ENCODE peak calls at places on chromosomes 1 and 21, in nine cellular contexts. D, W, O, I, S, Q, H, B and Y are unnamed samples.

GRCh38 chr1:23664837-23665795 is 26.5 kb upstream of the RPL11 start:
- DNase-seq in W (no peak), D (no peak), B (peak), S (peak), H (peak), O (peak), Q (no peak), I (no peak), Y (peak)

GRCh38 chr1:36557041-36558000 is 74.6 kb upstream of the CSF3R start:
- DNase-seq in I (no peak), O (no peak), H (no peak), W (no peak), B (no peak), S (no peak), D (no peak), Q (no peak), Y (no peak)

GRCh38 chr1:69568435-69569280 is 936 bp downstream of the LRRC7 start:
- DNase-seq in S (no peak), I (no peak), O (no peak), W (no peak), Q (no peak), H (peak), B (peak), D (no peak), Y (no peak)

GRCh38 chr1:14614326-14614725 is 15.8 kb downstream of the KAZN start:
- DNase-seq in W (no peak), S (no peak), D (no peak), I (no peak), Q (no peak), B (no peak), H (no peak), O (no peak), Y (no peak)

GRCh38 chr1:183194527-183195145 is 8.6 kb downstream of the LAMC2 start:
- DNase-seq in B (no peak), S (no peak), O (no peak), Q (no peak), H (no peak), W (no peak), I (no peak), D (no peak), Y (peak)

GRCh38 chr1:212718499-212718898 is 18.9 kb upstream of the BATF3 start:
- DNase-seq in Q (no peak), D (no peak), S (no peak), W (no peak), I (no peak), B (peak), O (peak), H (no peak), Y (no peak)

GRCh38 chr1:191388283-191388682 is 770.0 kb upstream of the RGS18 start:
- DNase-seq in O (no peak), W (no peak), S (no peak), D (no peak), B (no peak), Q (no peak), H (no peak), I (no peak), Y (no peak)

GRCh38 chr1:193537266-193538003 is 351.0 kb upstream of the B3GALT2 start:
- DNase-seq in S (peak), W (no peak), H (no peak), Q (peak), B (no peak), O (no peak), I (no peak), D (no peak), Y (peak)

GRCh38 chr1:221089273-221089672 is 210.0 kb downstream of the HLX start:
- DNase-seq in H (no peak), S (no peak), Q (no peak), I (no peak), W (no peak), D (peak), B (peak), O (no peak), Y (no peak)

GRCh38 chr1:64097859-64098258 is 105.6 kb upstream of the UBE2U start:
- DNase-seq in D (no peak), W (no peak), S (no peak), B (no peak), Q (no peak), O (no peak), H (no peak), I (no peak), Y (no peak)

GRCh38 chr1:156276966-156277381 is 5.7 kb downstream of the SMG5 start:
- DNase-seq in H (no peak), S (no peak), D (no peak), I (no peak), W (no peak), Q (no peak), O (peak), B (peak), Y (no peak)

GRCh38 chr1:232192781-232193450 is 437.0 kb downstream of the SIPA1L2 start:
- DNase-seq in W (no peak), B (no peak), S (no peak), Q (no peak), I (no peak), O (peak), H (peak), D (no peak), Y (no peak)

GRCh38 chr1:55143686-55144085 is 71.5 kb downstream of the USP24 start:
- DNase-seq in O (no peak), B (no peak), W (no peak), I (no peak), Q (no peak), H (peak), S (no peak), D (no peak), Y (peak)

GRCh38 chr1:65577278-65577677 is 156.8 kb downstream of the LEPR start:
- DNase-seq in O (no peak), S (no peak), I (no peak), B (no peak), Q (no peak), W (no peak), D (no peak), H (no peak), Y (no peak)

GRCh38 chr1:9920606-9921005 is 10.5 kb upstream of the CTNNBIP1 start:
- DNase-seq in S (no peak), H (no peak), B (no peak), W (no peak), Q (no peak), O (no peak), I (no peak), D (no peak), Y (no peak)

GRCh38 chr1:27508139-27508665 is 18.2 kb upstream of the WASF2 start:
- DNase-seq in S (no peak), Q (no peak), W (no peak), B (no peak), H (peak), D (no peak), O (no peak), I (no peak), Y (peak)

GRCh38 chr21:14414932-14415508 is 32.1 kb upstream of the HSPA13 start:
- DNase-seq in W (no peak), H (no peak), I (no peak), O (no peak), B (no peak), S (no peak), Q (no peak), D (no peak), Y (no peak)

GRCh38 chr21:42153746-42154145 is 65.2 kb upstream of the ABCG1 start:
- DNase-seq in O (no peak), D (no peak), W (no peak), B (no peak), Q (no peak), I (no peak), H (no peak), S (no peak), Y (no peak)

GRCh38 chr1:54464477-54465146 is 58.4 kb upstream of the SSBP3 start:
- DNase-seq in W (no peak), S (no peak), D (no peak), Q (no peak), B (no peak), H (no peak), I (no peak), O (no peak), Y (peak)

GRCh38 chr1:46041974-46042373 is 90.5 kb downstream of the PIK3R3 start:
- DNase-seq in I (no peak), D (no peak), Q (no peak), W (no peak), H (no peak), B (peak), O (no peak), S (no peak), Y (peak)

GRCh38 chr1:173255214-173255813 is 48.2 kb upstream of the TNFSF4 start:
- DNase-seq in W (no peak), S (no peak), D (no peak), Q (no peak), H (peak), O (peak), B (peak), I (no peak), Y (peak)

GRCh38 chr1:7136166-7136953 is 351.1 kb downstream of the CAMTA1 start:
- DNase-seq in W (no peak), S (no peak), I (no peak), O (no peak), D (peak), Q (no peak), B (no peak), H (no peak), Y (no peak)

GRCh38 chr1:81650741-81651140 is 150.0 kb upstream of the ADGRL2 start:
- DNase-seq in B (no peak), O (no peak), S (no peak), I (no peak), D (no peak), H (no peak), W (no peak), Q (no peak), Y (peak)

GRCh38 chr1:165443539-165444289 is 1.2 kb downstream of the RXRG start:
- DNase-seq in O (no peak), B (no peak), Q (no peak), S (no peak), H (no peak), W (no peak), D (no peak), I (peak), Y (no peak)

GRCh38 chr21:33362044-33362555 is 37.3 kb downstream of the IFNAR1 start:
- DNase-seq in W (no peak), S (no peak), H (no peak), D (no peak), O (no peak), B (no peak), I (no peak), Q (no peak), Y (peak)

GRCh38 chr1:158095737-158096335 is 84.9 kb upstream of the CD1D start:
- DNase-seq in H (no peak), W (peak), I (no peak), S (no peak), D (no peak), B (peak), Q (no peak), O (peak), Y (peak)

GRCh38 chr21:18840239-18840638 is 436.7 kb upstream of the TMPRSS15 start:
- DNase-seq in S (no peak), B (no peak), D (peak), Q (no peak), H (no peak), O (peak), I (no peak), W (no peak), Y (peak)

GRCh38 chr1:151833172-151833571 is 1.6 kb upstream of the RORC start:
- DNase-seq in O (no peak), D (no peak), Q (no peak), I (no peak), S (no peak), W (no peak), H (no peak), B (no peak), Y (no peak)

GRCh38 chr1:103160281-103160680 is 52.0 kb upstream of the COL11A1 start:
- DNase-seq in I (no peak), D (peak), B (no peak), S (no peak), O (no peak), Q (no peak), H (no peak), W (no peak), Y (no peak)

GRCh38 chr1:160607051-160608032 is 28.0 kb upstream of the CD84 start:
- DNase-seq in D (peak), O (peak), I (no peak), B (peak), Q (no peak), W (peak), H (peak), S (no peak), Y (peak)

GRCh38 chr1:236287757-236288619 is 6.2 kb upstream of the ERO1B start:
- DNase-seq in B (no peak), O (peak), W (peak), S (no peak), I (no peak), H (no peak), D (no peak), Q (no peak), Y (no peak)

GRCh38 chr1:209808059-209808494 is 2.1 kb upstream of the IRF6 start:
- DNase-seq in B (peak), S (no peak), W (peak), Q (no peak), D (peak), O (peak), H (peak), I (peak), Y (peak)

GRCh38 chr21:46320331-46320801 is 3.3 kb downstream of the C21orf58 start:
- DNase-seq in S (no peak), B (no peak), D (no peak), H (no peak), O (no peak), W (no peak), Q (no peak), I (no peak), Y (no peak)

GRCh38 chr1:228150458-228151169 is 884 bp downstream of the GJC2 start:
- DNase-seq in D (no peak), S (no peak), B (peak), I (peak), O (peak), W (peak), H (no peak), Q (no peak), Y (no peak)

GRCh38 chr21:31124005-31124404 is 85.7 kb upstream of the KRTAP19-8 start:
- DNase-seq in B (no peak), W (no peak), S (no peak), O (no peak), H (no peak), D (no peak), Q (no peak), I (peak), Y (no peak)